ENCODE peak calls at places on chromosomes 7 and 10, in five cellular contexts. P, M, D, V and C are unnamed samples. For H3K36me3, the result is how much of the 10 kb centered on the place peaks cover.

GRCh38 chr10:6406220-6407033 is 173.6 kb downstream of the PRKCQ start:
- DNase-seq in P (no peak), M (no peak), D (no peak), V (peak), C (no peak)

GRCh38 chr7:12623885-12624498 is 53.5 kb downstream of the SCIN start:
- DNase-seq in P (no peak), M (no peak), D (no peak), V (peak), C (no peak)

GRCh38 chr10:113179270-113179669 is 229.2 kb downstream of the TCF7L2 start:
- DNase-seq in P (peak), M (peak), D (no peak), V (no peak), C (peak)

GRCh38 chr10:44400553-44400952 is 15.7 kb upstream of the CXCL12 start:
- DNase-seq in P (no peak), M (no peak), D (no peak), V (no peak), C (no peak)

GRCh38 chr7:93890464-93891068 is at the start of gene TFPI2:
- DNase-seq in P (peak), M (no peak), D (peak), V (peak), C (peak)

GRCh38 chr7:155166673-155167370 is 96.7 kb downstream of the HTR5A start:
- DNase-seq in P (no peak), M (no peak), D (peak), V (peak), C (peak)

GRCh38 chr10:131433566-131433965 is 122.0 kb upstream of the TCERG1L start:
- DNase-seq in P (no peak), M (no peak), D (no peak), V (no peak), C (no peak)

GRCh38 chr7:3301831-3302618 is 973 bp downstream of the SDK1 start:
- DNase-seq in P (peak), M (no peak), D (no peak), V (peak), C (no peak)

GRCh38 chr10:2351566-2351965 is 614.2 kb upstream of the ADARB2 start:
- DNase-seq in P (no peak), M (no peak), D (no peak), V (no peak), C (no peak)

GRCh38 chr10:21145751-21146445 is 248.8 kb upstream of the NEBL start:
- DNase-seq in P (no peak), M (no peak), D (no peak), V (no peak), C (no peak)

GRCh38 chr10:35613107-35613440 is 7.9 kb downstream of the GJD4 start:
- DNase-seq in P (no peak), M (no peak), D (no peak), V (no peak), C (no peak)

GRCh38 chr7:19133891-19134290 is 11.3 kb downstream of the FERD3L start:
- DNase-seq in P (no peak), M (no peak), D (no peak), V (no peak), C (no peak)

GRCh38 chr7:11341285-11341944 is 367.7 kb downstream of the PHF14 start:
- DNase-seq in P (peak), M (peak), D (no peak), V (peak), C (no peak)

GRCh38 chr10:80174641-80175395 is 30.5 kb downstream of the ANXA11 start:
- DNase-seq in P (no peak), M (no peak), D (no peak), V (no peak), C (no peak)

GRCh38 chr7:122143751-122144711 is at the start of gene AASS:
- DNase-seq in P (peak), M (peak), D (peak), V (peak), C (peak)
- TF ChIP-seq POLR2A in P (peak), M (peak), D (peak), V (peak), C (peak)

GRCh38 chr10:120749032-120749431 is 102.1 kb upstream of the WDR11 start:
- DNase-seq in P (no peak), M (no peak), D (no peak), V (no peak), C (no peak)
- H3K27ac ChIP-seq in P (no peak), M (no peak), D (no peak), V (no peak), C (no peak)

GRCh38 chr7:101916041-101916800 is 98.8 kb downstream of the CUX1 start:
- DNase-seq in P (no peak), M (no peak), D (no peak), V (no peak), C (no peak)
- H3K36me3 ChIP-seq in P (under half), M (under half), D (under half), V (under half), C (under half)

GRCh38 chr7:74290590-74290950 is 1.4 kb downstream of the CLIP2 start:
- DNase-seq in P (no peak), M (no peak), D (peak), V (no peak), C (no peak)

GRCh38 chr7:74289660-74290589 is 718 bp downstream of the CLIP2 start:
- DNase-seq in P (peak), M (no peak), D (peak), V (no peak), C (no peak)

GRCh38 chr7:74288034-74288881 is 949 bp upstream of the CLIP2 start:
- DNase-seq in P (no peak), M (no peak), D (no peak), V (no peak), C (no peak)

GRCh38 chr7:74287303-74288033 is 1.7 kb upstream of the CLIP2 start:
- DNase-seq in P (no peak), M (no peak), D (peak), V (no peak), C (no peak)

DNA sequence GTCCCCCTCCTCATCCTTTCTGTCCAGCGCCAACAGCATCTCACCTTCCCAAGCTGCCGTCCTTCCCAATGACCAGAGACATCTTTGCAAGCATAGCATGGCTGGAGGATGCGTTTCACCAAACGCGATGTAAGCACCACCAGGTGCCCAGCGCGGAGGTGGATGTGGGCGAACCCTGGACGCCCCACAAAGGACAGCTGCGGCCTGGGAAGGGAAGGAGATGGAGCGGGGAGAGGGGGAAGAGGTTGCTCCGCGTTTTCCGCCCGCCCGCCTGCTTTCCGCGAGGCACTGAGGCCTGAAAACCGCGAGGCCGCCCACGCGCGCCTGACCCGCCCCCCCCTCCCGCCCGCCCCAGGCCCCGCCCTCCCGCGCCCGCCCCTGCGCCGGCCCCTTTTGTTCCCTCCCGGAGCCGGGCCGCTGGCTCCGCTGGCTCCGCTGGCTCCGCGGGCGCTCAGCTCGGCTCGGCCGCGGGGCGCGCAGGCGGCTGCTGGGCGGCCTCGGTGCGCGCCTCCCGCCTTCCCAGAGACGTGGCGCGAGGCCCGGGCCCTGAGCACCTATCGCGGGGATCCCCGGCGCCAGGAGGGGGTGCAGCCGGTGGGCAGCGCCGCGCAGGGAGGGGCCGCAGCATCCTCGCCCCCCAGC is at the start of gene CLIP2:
- DNase-seq in P (peak), M (peak), D (peak), V (peak), C (peak)
- TF ChIP-seq POLR2A in P (peak), M (peak), D (peak), V (peak), C (no peak)

DNA sequence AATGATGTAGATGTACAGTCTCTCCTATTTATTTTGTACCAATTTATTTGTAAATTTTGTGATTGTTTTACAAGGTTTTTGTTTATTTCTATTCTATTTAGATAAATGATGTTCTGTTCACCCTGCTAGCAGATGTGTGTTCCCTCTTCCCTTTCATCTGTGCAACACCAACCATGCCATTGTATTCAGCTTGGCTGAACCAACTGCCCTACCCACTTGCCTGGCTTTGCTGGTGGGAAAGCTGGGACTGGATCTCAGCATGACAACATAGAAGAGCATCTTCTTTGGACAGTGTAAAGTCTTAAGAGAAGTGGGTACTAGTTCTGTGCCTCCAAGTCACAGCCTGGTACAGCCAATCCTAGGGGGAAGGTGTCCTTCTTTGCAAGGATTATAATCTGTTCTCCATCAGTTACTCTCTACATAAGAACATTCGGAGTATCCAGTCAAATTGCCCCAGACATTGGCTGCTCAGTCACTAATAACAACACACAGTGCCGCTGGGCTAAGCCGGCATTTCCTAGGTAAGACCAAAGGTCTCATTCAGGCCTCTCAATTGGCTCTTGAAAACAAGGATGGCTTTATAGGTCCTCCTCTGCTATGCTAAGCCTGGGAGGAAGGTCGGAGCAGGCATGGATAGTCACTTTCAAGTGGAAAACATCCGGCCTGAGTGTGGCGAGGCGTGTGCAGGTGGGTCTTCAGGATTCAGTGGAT is 109.7 kb downstream of the NT5C2 start:
- DNase-seq in P (no peak), M (no peak), D (no peak), V (no peak), C (no peak)
- H3K27ac ChIP-seq in P (no peak), M (no peak), D (no peak), V (no peak), C (no peak)

DNA sequence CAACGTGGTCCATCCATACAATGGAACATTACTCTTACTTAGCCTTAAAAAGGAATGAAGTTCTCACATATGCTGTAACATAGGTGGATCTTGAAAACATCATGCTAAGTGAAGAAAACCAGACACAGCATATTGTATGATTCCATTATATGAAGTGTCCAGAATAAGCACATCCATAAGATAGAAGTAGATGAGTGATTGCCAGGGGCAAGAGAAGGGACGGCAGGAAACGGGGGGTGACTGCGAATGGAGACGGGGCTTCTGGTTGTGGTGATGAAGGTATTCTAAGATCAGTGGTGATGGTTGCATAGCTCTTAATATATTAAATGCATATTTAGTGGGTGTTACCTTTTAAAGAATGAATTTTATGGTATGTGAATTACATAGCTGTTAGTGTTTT is 29.8 kb downstream of the UBE3C start:
- DNase-seq in P (no peak), M (no peak), D (no peak), V (no peak), C (no peak)
- H3K36me3 ChIP-seq in P (under half), M (under half), D (under half), V (under half), C (half or more)